ENCODE peak calls at places on chromosomes 16 and 17, in nine cellular contexts. G, H, I, C, X, N, L, K and P are unnamed samples.

GRCh38 chr17:39118674-39119419 is 32.6 kb downstream of the PLXDC1 start:
- DNase-seq in H (no peak), C (no peak), I (no peak), K (peak; percentile 10), X (no peak), N (no peak), L (no peak), G (no peak), P (no peak)

GRCh38 chr17:10798332-10798749 is 5.6 kb downstream of the TMEM238L start:
- DNase-seq in I (no peak), K (no peak), G (no peak), L (no peak), X (peak; percentile 7), H (peak; percentile 53), N (no peak), C (no peak), P (no peak)

GRCh38 chr17:51491416-51491815 is 231.1 kb downstream of the UTP18 start:
- DNase-seq in N (no peak), K (no peak), X (no peak), G (no peak), C (no peak), I (no peak), H (no peak), L (no peak), P (no peak)

GRCh38 chr17:60717814-60718213 is 40.2 kb downstream of the BCAS3 start:
- DNase-seq in K (no peak), H (no peak), N (no peak), X (no peak), G (no peak), C (no peak), I (no peak), L (no peak), P (no peak)

GRCh38 chr16:30491744-30492308 is 19.3 kb downstream of the ITGAL start:
- DNase-seq in G (peak; percentile 97), N (peak; percentile 62), X (peak; percentile 26), C (peak; percentile 83), K (no peak), I (no peak), L (peak; percentile 10), H (peak; percentile 86), P (peak; percentile 80)

GRCh38 chr16:19605701-19606100 is 50.2 kb downstream of the VPS35L start:
- DNase-seq in G (no peak), K (no peak), I (no peak), H (no peak), L (no peak), C (no peak), N (no peak), X (no peak), P (no peak)

GRCh38 chr16:12535535-12536411 is 267.9 kb downstream of the CPPED1 start:
- DNase-seq in L (no peak), X (peak; percentile 87), C (no peak), G (peak; percentile 25), N (no peak), K (peak; percentile 13), H (no peak), I (peak; percentile 8), P (no peak)

GRCh38 chr17:60158751-60159478 is 9.1 kb downstream of the CA4 start:
- DNase-seq in I (no peak), H (no peak), C (peak; percentile 36), G (peak; percentile 37), L (no peak), N (no peak), K (no peak), X (no peak), P (no peak)

GRCh38 chr17:79081571-79082276 is 7.1 kb downstream of the ENGASE start:
- DNase-seq in X (no peak), K (peak; percentile 51), L (no peak), H (no peak), N (no peak), G (no peak), C (no peak), I (no peak), P (no peak)

GRCh38 chr17:8832711-8833352 is 33.7 kb upstream of the MFSD6L start:
- DNase-seq in C (no peak), K (peak; percentile 35), H (no peak), I (peak; percentile 16), G (no peak), X (peak; percentile 66), N (peak; percentile 48), L (no peak), P (no peak)

GRCh38 chr17:14553847-14554246 is 253.0 kb downstream of the HS3ST3B1 start:
- DNase-seq in K (no peak), C (no peak), L (no peak), H (no peak), G (no peak), X (no peak), N (no peak), I (no peak), P (no peak)

GRCh38 chr16:2486645-2487516 is 12.0 kb downstream of the TBC1D24 start:
- DNase-seq in X (peak; percentile 81), H (no peak), I (peak; percentile 79), L (peak; percentile 60), K (peak; percentile 75), G (peak; percentile 52), C (peak; percentile 23), N (peak; percentile 26), P (no peak)

GRCh38 chr16:8505327-8505991 is 84.9 kb downstream of the TMEM114 start:
- DNase-seq in K (no peak), L (no peak), X (no peak), G (no peak), H (peak; percentile 75), I (no peak), C (no peak), N (no peak), P (no peak)

GRCh38 chr16:77993586-77993985 is 28.8 kb upstream of the CLEC3A start:
- DNase-seq in K (no peak), L (no peak), C (peak; percentile 35), H (peak; percentile 19), N (no peak), X (no peak), G (no peak), I (no peak), P (peak; percentile 24)

GRCh38 chr16:27529962-27530361 is 19.8 kb downstream of the GTF3C1 start:
- DNase-seq in N (no peak), L (no peak), I (no peak), G (peak; percentile 88), C (peak; percentile 82), H (no peak), K (no peak), X (no peak), P (peak; percentile 76)

GRCh38 chr17:19703776-19704371 is 12.5 kb downstream of the SLC47A2 start:
- DNase-seq in H (no peak), N (no peak), K (peak; percentile 55), G (no peak), I (no peak), X (peak; percentile 57), C (no peak), L (no peak), P (no peak)

GRCh38 chr17:7374353-7374752 is 6.5 kb upstream of the TNK1 start:
- DNase-seq in C (no peak), L (no peak), X (no peak), G (peak; percentile 28), I (no peak), K (no peak), N (no peak), H (no peak), P (no peak)

GRCh38 chr16:66154801-66155200 is 211.7 kb upstream of the CDH5 start:
- DNase-seq in L (no peak), K (no peak), N (no peak), I (no peak), X (no peak), G (no peak), C (no peak), H (no peak), P (no peak)

GRCh38 chr17:4938670-4939553 is 934 bp downstream of the SLC25A11 start:
- DNase-seq in X (peak; percentile 68), K (peak; percentile 45), N (no peak), H (no peak), L (no peak), I (no peak), C (no peak), G (peak; percentile 25), P (no peak)

GRCh38 chr17:48576479-48577309 is 1.5 kb downstream of the HOXB4 start:
- DNase-seq in I (no peak), G (no peak), L (no peak), K (no peak), X (peak; percentile 88), N (no peak), C (peak; percentile 83), H (no peak), P (peak; percentile 81)

GRCh38 chr17:57349533-57350227 is 93.4 kb downstream of the MSI2 start:
- DNase-seq in C (peak; percentile 27), K (no peak), I (no peak), X (no peak), G (no peak), N (no peak), H (no peak), L (no peak), P (no peak)

GRCh38 chr16:78227855-78228254 is 128.4 kb downstream of the WWOX start:
- DNase-seq in H (no peak), N (peak; percentile 36), I (no peak), L (no peak), K (no peak), X (peak; percentile 60), G (no peak), C (no peak), P (no peak)